ENCODE peak calls at places on chromosomes 1 and 21, in four cellular contexts. Y is WTC11, K is K562, C is HepG2. S is an unnamed sample.

GRCh38 chr1:46689326-46689725 is 17.7 kb downstream of the TEX38 start:
- DNase-seq in Y (no peak), K (no peak), C (no peak), S (no peak)

GRCh38 chr1:24139846-24140425 is 3.0 kb downstream of the IL22RA1 start:
- DNase-seq in Y (no peak), K (no peak), C (no peak), S (no peak)

GRCh38 chr1:85259118-85259865 is at the start of gene C1orf52:
- DNase-seq in Y (peak), K (peak), C (peak), S (peak)

GRCh38 chr1:161196111-161196510 is 2.7 kb downstream of the ADAMTS4 start:
- DNase-seq in Y (no peak), K (no peak), C (no peak), S (no peak)

GRCh38 chr1:111852216-111852615 is 96.5 kb downstream of the DDX20 start:
- DNase-seq in Y (no peak), K (no peak), C (no peak), S (no peak)

GRCh38 chr1:229718177-229718576 is 92.1 kb downstream of the URB2 start:
- DNase-seq in Y (no peak), K (no peak), C (no peak), S (no peak)

GRCh38 chr1:114956570-114956969 is 73.1 kb upstream of the TSHB start:
- DNase-seq in Y (peak), K (peak), C (peak), S (peak)

GRCh38 chr1:34924759-34925555 is 4.5 kb downstream of the DLGAP3 start:
- DNase-seq in Y (peak), K (peak), C (peak), S (peak)

GRCh38 chr21:35136106-35136505 is 87.0 kb upstream of the RUNX1 start:
- DNase-seq in Y (no peak), K (no peak), C (no peak), S (no peak)

GRCh38 chr1:50780797-50781196 is 179.3 kb downstream of the FAF1 start:
- DNase-seq in Y (no peak), K (no peak), C (no peak), S (no peak)

GRCh38 chr1:50779811-50780210 is 180.3 kb downstream of the FAF1 start:
- DNase-seq in Y (no peak), K (no peak), C (no peak), S (no peak)

GRCh38 chr1:50787266-50787665 is 172.8 kb downstream of the FAF1 start:
- DNase-seq in Y (no peak), K (no peak), C (no peak), S (no peak)

DNA sequence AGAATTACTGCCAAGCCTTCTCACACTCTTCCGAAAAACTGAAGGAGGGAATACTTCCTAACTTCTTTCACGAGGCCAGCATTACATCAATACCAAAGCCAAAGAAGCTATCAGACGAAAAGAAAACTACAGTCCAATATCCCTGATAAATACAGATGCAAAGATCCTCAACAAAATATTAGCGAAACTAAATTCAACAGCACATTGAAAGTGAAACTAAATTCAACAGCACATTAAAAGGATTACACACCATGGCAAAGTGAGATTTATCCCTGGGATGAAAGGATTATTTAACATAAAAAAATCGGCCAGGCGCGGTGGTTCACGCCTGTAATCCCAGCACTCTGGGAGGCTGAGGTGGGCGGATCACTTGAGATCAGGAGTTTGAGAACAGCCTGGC is 176.8 kb downstream of the FAF1 start:
- DNase-seq in Y (no peak), K (no peak), C (no peak), S (no peak)
- TF ChIP-seq ELF4 in Y (no peak), K (no peak), C (no peak), S (no peak)

GRCh38 chr1:178537445-178538090 is 24.7 kb downstream of the TEX35 start:
- DNase-seq in Y (no peak), K (no peak), C (peak), S (no peak)
- TF ChIP-seq ELF4 in Y (no peak), K (no peak), C (no peak), S (no peak)

GRCh38 chr1:31785020-31785946 is 21.1 kb upstream of the ADGRB2 start:
- DNase-seq in Y (peak), K (no peak), C (no peak), S (no peak)

GRCh38 chr1:31785947-31786290 is 21.8 kb upstream of the ADGRB2 start:
- DNase-seq in Y (peak), K (no peak), C (no peak), S (no peak)

GRCh38 chr1:31783846-31784245 is 19.7 kb upstream of the ADGRB2 start:
- DNase-seq in Y (no peak), K (no peak), C (no peak), S (no peak)

GRCh38 chr1:31782766-31783410 is 18.7 kb upstream of the ADGRB2 start:
- DNase-seq in Y (no peak), K (no peak), C (no peak), S (no peak)

DNA sequence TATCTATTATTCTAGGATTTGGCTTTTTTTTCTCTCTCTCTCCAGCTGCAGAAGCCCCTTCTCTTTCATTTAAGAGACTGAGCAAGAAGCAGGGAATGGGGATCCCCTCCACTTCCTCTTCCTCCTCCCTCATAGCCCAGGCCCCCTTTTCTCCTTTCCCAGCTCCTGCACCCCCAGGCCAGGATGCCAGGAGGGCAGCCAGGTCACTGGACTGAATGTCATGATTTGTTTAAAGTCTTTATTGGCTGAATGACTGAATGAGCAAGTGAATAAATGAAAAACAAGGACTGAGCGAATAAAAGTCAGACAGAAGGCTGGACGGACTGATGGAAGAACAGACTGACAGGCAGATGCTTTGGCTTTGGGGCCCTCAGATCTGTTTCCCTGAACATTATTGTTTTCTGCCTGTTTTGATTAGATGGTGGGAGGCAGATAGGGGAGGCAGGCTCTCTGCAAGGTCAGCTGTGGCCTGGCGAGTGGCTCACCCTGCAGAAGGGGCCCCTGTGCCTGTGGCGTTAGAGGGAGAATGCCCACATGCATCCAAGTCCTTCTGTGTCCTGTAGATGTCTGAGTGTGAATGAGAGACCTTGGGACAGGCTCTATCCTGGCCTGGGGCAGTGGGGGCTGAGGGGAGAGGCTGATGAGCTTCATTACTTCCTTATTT is 20.3 kb upstream of the ADGRB2 start:
- DNase-seq in Y (peak), K (no peak), C (no peak), S (no peak)
- TF ChIP-seq ELF4 in Y (no peak), K (no peak), C (no peak), S (no peak)

GRCh38 chr1:1665815-1666251 is 7.0 kb upstream of the CDK11B start:
- DNase-seq in Y (peak), K (peak), C (no peak), S (peak)
- TF ChIP-seq ELF4 in Y (no peak), K (no peak), C (no peak), S (no peak)

DNA sequence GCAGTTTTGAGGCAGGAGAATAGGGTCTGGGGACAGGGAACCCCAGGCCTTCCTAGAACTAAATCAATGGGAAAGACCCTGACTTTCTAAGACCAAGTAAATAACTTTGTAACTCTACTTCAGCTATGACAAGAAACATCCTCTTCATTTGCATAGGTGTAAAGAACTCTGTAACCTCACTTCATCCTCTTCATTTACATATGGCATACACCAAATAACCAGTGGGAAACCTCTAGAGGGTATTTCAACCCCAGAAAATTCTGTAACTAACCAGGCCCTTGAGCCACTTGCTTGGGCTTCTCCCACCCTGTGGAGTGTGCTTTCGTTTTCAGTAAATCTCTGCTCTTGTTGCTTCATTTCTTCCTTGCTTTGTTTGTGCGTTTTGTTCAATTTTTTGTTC is 495.6 kb downstream of the SIPA1L2 start:
- DNase-seq in Y (no peak), K (no peak), C (no peak), S (no peak)
- TF ChIP-seq ELF4 in Y (no peak), K (no peak), C (no peak), S (no peak)

GRCh38 chr1:203521071-203521794 is 27.3 kb downstream of the OPTC start:
- DNase-seq in Y (no peak), K (no peak), C (no peak), S (no peak)
- TF ChIP-seq ELF4 in Y (no peak), K (no peak), C (no peak), S (no peak)

DNA sequence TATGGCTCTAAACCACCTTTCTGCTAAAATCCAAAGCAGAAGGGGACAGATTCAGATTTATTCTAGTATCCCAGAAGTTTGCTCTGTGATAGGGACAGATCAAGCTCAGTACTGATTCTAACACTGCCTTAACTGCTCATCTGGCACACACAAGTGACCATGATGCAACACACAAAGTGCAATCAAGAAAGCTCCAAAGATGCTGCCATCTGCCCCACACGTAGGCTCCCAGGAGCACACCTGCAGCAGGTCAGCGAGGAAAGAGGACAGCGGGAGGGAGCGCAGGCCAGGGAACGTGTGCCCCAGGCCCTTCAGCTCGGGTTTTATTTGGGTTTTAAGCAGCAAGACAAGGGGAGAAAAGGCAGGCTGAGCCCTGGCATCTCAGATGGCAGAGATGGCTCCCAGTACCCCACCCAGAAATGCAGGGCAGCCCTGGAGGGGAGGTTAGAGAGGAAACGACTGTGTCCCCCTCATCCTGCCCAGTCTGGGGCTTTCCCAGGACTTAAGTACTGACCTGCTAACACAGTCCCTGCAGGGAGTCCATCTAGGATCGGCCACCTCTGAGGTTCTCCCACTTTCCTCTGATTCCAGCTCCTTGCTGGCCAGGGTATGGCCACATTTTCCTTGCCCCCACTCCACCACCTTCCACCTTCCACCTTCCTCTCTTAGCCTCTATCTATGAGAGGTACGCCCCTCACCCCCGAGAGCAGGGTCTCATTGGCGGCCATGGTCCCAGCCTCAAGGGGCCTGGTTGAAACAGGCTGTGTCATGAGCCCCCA is 1.2 kb downstream of the TRIM11 start:
- DNase-seq in Y (no peak), K (no peak), C (no peak), S (no peak)
- TF ChIP-seq ELF4 in Y (no peak), K (no peak), C (no peak), S (no peak)

DNA sequence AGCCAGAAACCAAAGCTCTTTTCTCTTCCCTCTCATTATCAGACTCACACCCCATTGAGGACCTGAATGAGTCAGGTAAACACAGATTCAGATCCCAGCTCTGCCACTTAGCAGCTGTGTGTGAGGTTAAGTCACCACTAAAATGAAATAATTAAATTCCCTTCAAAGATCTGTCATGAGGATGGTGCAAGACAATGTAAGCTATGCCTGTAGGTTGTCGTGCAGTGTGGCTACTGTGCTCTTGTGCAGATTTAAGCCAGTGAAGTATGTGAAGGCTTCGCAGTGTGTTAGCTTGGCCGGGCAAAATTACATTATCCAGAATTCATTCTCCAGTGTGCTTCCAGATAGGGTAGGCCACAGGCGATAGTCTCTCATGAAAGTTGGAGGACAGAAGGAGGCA is 13.6 kb downstream of the UBL4B start:
- DNase-seq in Y (no peak), K (no peak), C (no peak), S (no peak)
- TF ChIP-seq ELF4 in Y (no peak), K (no peak), C (no peak), S (no peak)

GRCh38 chr1:36475910-36476604 is 6.7 kb downstream of the CSF3R start:
- DNase-seq in Y (no peak), K (no peak), C (no peak), S (no peak)

GRCh38 chr1:36471830-36472641 is 7.9 kb upstream of the MRPS15 start:
- DNase-seq in Y (no peak), K (no peak), C (no peak), S (no peak)

GRCh38 chr1:36476945-36477344 is 5.8 kb downstream of the CSF3R start:
- DNase-seq in Y (no peak), K (no peak), C (no peak), S (no peak)

GRCh38 chr1:36472656-36473055 is 8.5 kb upstream of the MRPS15 start:
- DNase-seq in Y (no peak), K (no peak), C (no peak), S (no peak)

DNA sequence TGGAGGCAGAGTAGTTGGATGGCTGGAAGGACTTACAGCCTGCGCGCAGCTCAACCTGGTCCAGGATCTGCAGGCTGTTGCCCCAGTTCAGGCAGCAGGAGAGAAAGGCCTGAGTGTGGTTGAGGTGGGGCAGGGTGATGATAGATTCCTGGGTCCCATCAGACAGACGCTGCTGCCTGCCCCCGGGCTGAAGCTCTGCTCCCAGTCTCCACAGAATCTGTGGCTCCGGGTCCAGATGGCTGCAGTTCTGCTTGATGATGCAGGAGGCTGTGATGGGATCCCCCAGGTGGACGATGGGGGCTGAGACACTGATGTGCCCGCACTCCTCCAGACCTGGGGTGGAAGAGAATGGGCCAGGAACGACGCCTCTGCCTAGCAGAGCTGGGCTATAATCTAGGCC is 7.4 kb downstream of the CSF3R start:
- DNase-seq in Y (no peak), K (no peak), C (no peak), S (no peak)
- TF ChIP-seq ELF4 in Y (no peak), K (no peak), C (no peak), S (no peak)